ENCODE peak calls at places on chromosomes 13 and 19, in five cellular contexts. One of them, this sample, is unnamed.
A peak's percentile ranks its signal among the peaks of the same experiment; 100 is the strongest.

GRCh38 chr19:29524912-29525870 is 603 bp upstream of the VSTM2B start:
- DNase-seq in breast epithelium: no peak
- DNase-seq in ovary: no peak
- DNase-seq in A549: no peak
- DNase-seq in adrenal gland: no peak
- DNase-seq in this sample: no peak

GRCh38 chr13:76043882-76044281 is 407.8 kb downstream of the LMO7 start:
- DNase-seq in breast epithelium: no peak
- DNase-seq in ovary: no peak
- DNase-seq in A549: no peak
- DNase-seq in adrenal gland: no peak
- DNase-seq in this sample: no peak

GRCh38 chr19:34316741-34317241 is 48.2 kb upstream of the GPI start:
- DNase-seq in breast epithelium: no peak
- DNase-seq in ovary: no peak
- DNase-seq in A549: peak; percentile 36
- DNase-seq in adrenal gland: peak; percentile 29
- DNase-seq in this sample: peak; percentile 55

GRCh38 chr13:29503041-29503837 is 92.2 kb downstream of the SLC7A1 start:
- DNase-seq in breast epithelium: no peak
- DNase-seq in ovary: no peak
- DNase-seq in A549: no peak
- DNase-seq in adrenal gland: no peak
- DNase-seq in this sample: no peak

GRCh38 chr19:40716031-40716654 is 543 bp downstream of the COQ8B start:
- DNase-seq in breast epithelium: peak; percentile 61
- DNase-seq in ovary: peak; percentile 70
- DNase-seq in A549: peak; percentile 93
- DNase-seq in adrenal gland: peak; percentile 87
- DNase-seq in this sample: peak; percentile 76

GRCh38 chr13:75480691-75481175 is 1.2 kb downstream of the TBC1D4 start:
- DNase-seq in breast epithelium: peak; percentile 69
- DNase-seq in ovary: peak; percentile 65
- DNase-seq in A549: peak; percentile 59
- DNase-seq in adrenal gland: peak; percentile 70
- DNase-seq in this sample: no peak

GRCh38 chr19:29715695-29716581 is 877 bp upstream of the C19orf12 start:
- DNase-seq in breast epithelium: no peak
- DNase-seq in ovary: no peak
- DNase-seq in A549: peak; percentile 74
- DNase-seq in adrenal gland: peak; percentile 60
- DNase-seq in this sample: no peak

GRCh38 chr13:31000889-31001288 is 68.4 kb downstream of the TEX26 start:
- DNase-seq in breast epithelium: no peak
- DNase-seq in ovary: no peak
- DNase-seq in A549: no peak
- DNase-seq in adrenal gland: no peak
- DNase-seq in this sample: no peak

GRCh38 chr13:97067342-97067895 is 73.1 kb upstream of the OXGR1 start:
- DNase-seq in breast epithelium: no peak
- DNase-seq in ovary: no peak
- DNase-seq in A549: no peak
- DNase-seq in adrenal gland: no peak
- DNase-seq in this sample: no peak

GRCh38 chr13:65841156-65841555 is 1389.0 kb downstream of the PCDH9 start:
- DNase-seq in breast epithelium: no peak
- DNase-seq in ovary: no peak
- DNase-seq in A549: no peak
- DNase-seq in adrenal gland: no peak
- DNase-seq in this sample: no peak

GRCh38 chr19:3692141-3693029 is 7.9 kb downstream of the PIP5K1C start:
- DNase-seq in breast epithelium: no peak
- DNase-seq in ovary: no peak
- DNase-seq in A549: no peak
- DNase-seq in adrenal gland: no peak
- DNase-seq in this sample: no peak

GRCh38 chr19:41441321-41441945 is 1.5 kb upstream of the ERICH4 start:
- DNase-seq in breast epithelium: peak; percentile 28
- DNase-seq in ovary: no peak
- DNase-seq in A549: no peak
- DNase-seq in adrenal gland: no peak
- DNase-seq in this sample: no peak

GRCh38 chr19:14080887-14081796 is 4.4 kb downstream of the C19orf67 start:
- DNase-seq in breast epithelium: peak; percentile 99
- DNase-seq in ovary: peak; percentile 99
- DNase-seq in A549: peak; percentile 98
- DNase-seq in adrenal gland: peak; percentile 99
- DNase-seq in this sample: peak; percentile 94

GRCh38 chr19:14085309-14085995 is at the start of gene C19orf67:
- DNase-seq in breast epithelium: no peak
- DNase-seq in ovary: no peak
- DNase-seq in A549: no peak
- DNase-seq in adrenal gland: no peak
- DNase-seq in this sample: no peak

GRCh38 chr19:14078406-14078805 is 5.8 kb downstream of the MISP3 start:
- DNase-seq in breast epithelium: no peak
- DNase-seq in ovary: no peak
- DNase-seq in A549: no peak
- DNase-seq in adrenal gland: no peak
- DNase-seq in this sample: no peak

GRCh38 chr19:14082675-14082960 is 3.0 kb downstream of the C19orf67 start:
- DNase-seq in breast epithelium: no peak
- DNase-seq in ovary: no peak
- DNase-seq in A549: no peak
- DNase-seq in adrenal gland: no peak
- DNase-seq in this sample: no peak

GRCh38 chr19:14081797-14082674 is 3.5 kb downstream of the C19orf67 start:
- DNase-seq in breast epithelium: peak; percentile 66
- DNase-seq in ovary: no peak
- DNase-seq in A549: no peak
- DNase-seq in adrenal gland: peak; percentile 64
- DNase-seq in this sample: no peak
- TF ChIP-seq POLR2A in breast epithelium: no peak
- TF ChIP-seq POLR2A in ovary: no peak
- TF ChIP-seq POLR2A in A549: no peak
- TF ChIP-seq POLR2A in adrenal gland: no peak
- TF ChIP-seq POLR2A in this sample: no peak

GRCh38 chr19:35908010-35908441 is at the start of gene TYROBP:
- DNase-seq in breast epithelium: no peak
- DNase-seq in ovary: no peak
- DNase-seq in A549: no peak
- DNase-seq in adrenal gland: peak; percentile 37
- DNase-seq in this sample: no peak

GRCh38 chr19:35909684-35910035 is 1.6 kb upstream of the TYROBP start:
- DNase-seq in breast epithelium: no peak
- DNase-seq in ovary: no peak
- DNase-seq in A549: no peak
- DNase-seq in adrenal gland: no peak
- DNase-seq in this sample: no peak

GRCh38 chr19:35911173-35911572 is 3.1 kb upstream of the TYROBP start:
- DNase-seq in breast epithelium: no peak
- DNase-seq in ovary: no peak
- DNase-seq in A549: no peak
- DNase-seq in adrenal gland: no peak
- DNase-seq in this sample: no peak

GRCh38 chr19:35907377-35907745 is 734 bp downstream of the TYROBP start:
- DNase-seq in breast epithelium: no peak
- DNase-seq in ovary: no peak
- DNase-seq in A549: no peak
- DNase-seq in adrenal gland: no peak
- DNase-seq in this sample: no peak

GRCh38 chr19:35908977-35909683 is 1.0 kb upstream of the TYROBP start:
- DNase-seq in breast epithelium: no peak
- DNase-seq in ovary: no peak
- DNase-seq in A549: no peak
- DNase-seq in adrenal gland: peak; percentile 71
- DNase-seq in this sample: no peak
- TF ChIP-seq POLR2A in breast epithelium: no peak
- TF ChIP-seq POLR2A in ovary: no peak
- TF ChIP-seq POLR2A in A549: no peak
- TF ChIP-seq POLR2A in adrenal gland: no peak
- TF ChIP-seq POLR2A in this sample: no peak

DNA sequence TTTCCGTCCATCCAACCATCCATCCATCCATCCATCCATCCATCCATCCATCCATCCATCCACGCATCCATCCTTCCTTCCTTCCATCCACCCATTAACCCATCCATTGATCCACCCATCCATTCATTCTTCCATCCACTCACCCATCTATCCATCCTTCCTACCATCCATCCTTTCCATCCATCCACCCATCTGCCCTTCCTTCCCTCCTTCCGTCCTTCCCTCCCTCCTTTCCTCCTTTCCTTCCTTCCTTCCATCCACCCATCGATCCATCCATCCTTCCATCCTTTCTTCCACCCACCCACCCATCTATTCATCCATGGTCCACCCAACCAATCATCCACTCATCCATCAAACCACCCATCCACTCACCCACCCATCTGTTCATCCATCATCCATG is 70.1 kb downstream of the MLLT1 start:
- DNase-seq in breast epithelium: no peak
- DNase-seq in ovary: no peak
- DNase-seq in A549: no peak
- DNase-seq in adrenal gland: no peak
- DNase-seq in this sample: no peak
- TF ChIP-seq POLR2A in breast epithelium: no peak
- TF ChIP-seq POLR2A in ovary: no peak
- TF ChIP-seq POLR2A in A549: no peak
- TF ChIP-seq POLR2A in adrenal gland: no peak
- TF ChIP-seq POLR2A in this sample: no peak

GRCh38 chr19:53467503-53468262 is at the start of gene ZNF813:
- DNase-seq in breast epithelium: peak; percentile 98
- DNase-seq in ovary: peak; percentile 93
- DNase-seq in A549: peak; percentile 69
- DNase-seq in adrenal gland: peak; percentile 93
- DNase-seq in this sample: peak; percentile 87
- TF ChIP-seq POLR2A in breast epithelium: no peak
- TF ChIP-seq POLR2A in ovary: peak; percentile 39
- TF ChIP-seq POLR2A in A549: peak; percentile 10
- TF ChIP-seq POLR2A in adrenal gland: peak; percentile 39
- TF ChIP-seq POLR2A in this sample: peak; percentile 83

DNA sequence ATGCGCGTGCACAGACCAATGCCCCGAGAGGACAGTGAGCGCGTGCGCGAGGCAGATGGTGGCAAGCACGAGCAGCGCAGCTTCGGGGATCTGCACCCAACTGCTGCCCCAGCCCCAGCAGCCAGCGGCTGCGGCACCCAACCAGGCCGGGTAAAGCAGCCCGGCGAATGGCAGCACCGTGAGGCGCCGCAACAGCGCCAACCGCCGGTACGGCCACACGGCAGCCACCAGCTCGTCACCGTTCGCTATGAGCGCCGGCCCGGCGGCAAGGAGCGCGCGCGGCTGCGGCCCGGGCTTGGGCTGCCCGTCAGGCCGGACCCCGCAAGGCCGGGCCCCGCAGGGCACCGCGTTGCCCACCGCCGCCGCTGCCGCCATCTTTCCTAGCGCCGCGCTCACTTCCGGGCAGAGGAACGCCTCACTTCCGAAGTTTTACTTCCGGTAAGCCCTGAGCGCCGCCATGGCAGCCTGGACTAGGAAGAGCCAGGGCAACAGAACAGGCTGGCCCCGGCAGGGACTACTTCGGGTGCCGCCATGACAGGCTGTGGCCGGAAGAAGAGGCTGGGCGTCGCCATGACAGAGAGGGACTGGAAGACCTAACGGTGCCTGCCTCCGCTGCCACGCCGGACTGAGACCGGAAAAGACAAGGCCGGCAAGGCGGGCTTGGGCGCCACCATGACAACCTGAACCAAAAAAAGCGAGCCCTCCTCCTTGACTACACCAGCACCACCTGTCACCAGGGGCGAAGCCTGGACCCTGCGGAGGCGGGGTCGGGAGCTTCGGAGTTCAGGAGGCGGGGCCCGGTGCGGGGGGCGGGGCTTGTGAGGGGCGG is at the start of gene ATP13A1:
- DNase-seq in breast epithelium: peak; percentile 94
- DNase-seq in ovary: peak; percentile 96
- DNase-seq in A549: peak; percentile 95
- DNase-seq in adrenal gland: peak; percentile 97
- DNase-seq in this sample: peak; percentile 83
- TF ChIP-seq POLR2A in breast epithelium: no peak
- TF ChIP-seq POLR2A in ovary: peak; percentile 12
- TF ChIP-seq POLR2A in A549: peak; percentile 70
- TF ChIP-seq POLR2A in adrenal gland: peak; percentile 87
- TF ChIP-seq POLR2A in this sample: peak; percentile 76

GRCh38 chr19:11989112-11989456 is 24.2 kb downstream of the ZNF763 start:
- DNase-seq in breast epithelium: no peak
- DNase-seq in ovary: no peak
- DNase-seq in A549: no peak
- DNase-seq in adrenal gland: no peak
- DNase-seq in this sample: no peak

GRCh38 chr19:11986754-11987153 is 21.9 kb downstream of the ZNF763 start:
- DNase-seq in breast epithelium: no peak
- DNase-seq in ovary: no peak
- DNase-seq in A549: no peak
- DNase-seq in adrenal gland: no peak
- DNase-seq in this sample: no peak

GRCh38 chr19:11982526-11982925 is 17.7 kb downstream of the ZNF763 start:
- DNase-seq in breast epithelium: no peak
- DNase-seq in ovary: no peak
- DNase-seq in A549: no peak
- DNase-seq in adrenal gland: no peak
- DNase-seq in this sample: no peak

GRCh38 chr19:11984986-11985385 is 20.1 kb downstream of the ZNF763 start:
- DNase-seq in breast epithelium: no peak
- DNase-seq in ovary: no peak
- DNase-seq in A549: no peak
- DNase-seq in adrenal gland: no peak
- DNase-seq in this sample: no peak

GRCh38 chr19:11987405-11988231 is 22.8 kb downstream of the ZNF763 start:
- DNase-seq in breast epithelium: peak; percentile 97
- DNase-seq in ovary: peak; percentile 94
- DNase-seq in A549: no peak
- DNase-seq in adrenal gland: peak; percentile 98
- DNase-seq in this sample: peak; percentile 83
- TF ChIP-seq POLR2A in breast epithelium: no peak
- TF ChIP-seq POLR2A in ovary: peak; percentile 52
- TF ChIP-seq POLR2A in A549: no peak
- TF ChIP-seq POLR2A in adrenal gland: peak; percentile 93
- TF ChIP-seq POLR2A in this sample: peak; percentile 53

DNA sequence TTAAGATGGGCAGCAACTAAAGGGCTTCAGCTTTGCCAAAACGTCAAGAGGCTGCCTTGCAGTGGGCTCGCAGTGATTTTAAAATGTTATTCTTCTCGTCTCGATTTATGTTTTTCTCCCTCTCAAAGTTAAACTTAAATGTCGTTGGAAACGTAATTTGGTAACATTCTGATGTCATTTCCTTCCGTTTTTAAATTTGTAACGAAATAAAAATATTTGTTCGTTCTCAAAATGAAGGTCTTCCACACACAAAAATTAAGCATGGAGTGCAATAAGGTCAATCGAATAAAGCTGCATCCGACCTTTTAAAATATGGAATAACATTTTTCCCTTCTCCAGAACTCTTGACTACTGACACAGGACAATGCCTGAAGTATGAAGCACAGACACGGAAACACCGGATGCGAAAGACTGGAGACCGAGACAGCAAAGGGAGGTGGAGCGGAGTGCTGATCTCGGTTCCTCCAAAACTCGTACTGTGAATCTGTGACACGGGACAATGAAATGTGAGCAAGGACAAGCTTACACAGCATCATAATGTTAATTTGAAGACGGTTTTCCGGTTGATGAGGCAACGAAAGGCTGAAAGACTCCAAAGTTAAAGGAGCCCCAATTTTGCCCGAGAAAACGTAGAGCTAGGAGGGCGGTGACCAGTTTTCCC is 850 bp downstream of the MTMR6 start:
- DNase-seq in breast epithelium: no peak
- DNase-seq in ovary: no peak
- DNase-seq in A549: no peak
- DNase-seq in adrenal gland: peak; percentile 61
- DNase-seq in this sample: no peak
- TF ChIP-seq POLR2A in breast epithelium: no peak
- TF ChIP-seq POLR2A in ovary: no peak
- TF ChIP-seq POLR2A in A549: no peak
- TF ChIP-seq POLR2A in adrenal gland: peak; percentile 47
- TF ChIP-seq POLR2A in this sample: no peak

This sample was measured in H54.